ENCODE peak calls at places on chromosomes 2 and 18, in six cellular contexts. U, K, A, C, Z and F are unnamed samples.

GRCh38 chr2:19362652-19363473 is 4.4 kb upstream of the OSR1 start:
- DNase-seq in U (peak), K (no peak), A (no peak), C (peak), Z (peak), F (peak)

GRCh38 chr2:62163106-62163831 is 32.6 kb upstream of the B3GNT2 start:
- DNase-seq in U (no peak), K (no peak), A (no peak), C (no peak), Z (peak), F (no peak)

GRCh38 chr18:34929336-34929780 is 111.9 kb upstream of the MAPRE2 start:
- DNase-seq in U (peak), K (no peak), A (no peak), C (no peak), Z (peak), F (no peak)

GRCh38 chr2:186907897-186908296 is 58.9 kb upstream of the ZSWIM2 start:
- DNase-seq in U (no peak), K (no peak), A (no peak), C (no peak), Z (no peak), F (no peak)

GRCh38 chr2:97005353-97005752 is 19.0 kb upstream of the FAM178B start:
- DNase-seq in U (peak), K (no peak), A (no peak), C (peak), Z (peak), F (no peak)

GRCh38 chr2:141557329-141558098 is 573.3 kb downstream of the LRP1B start:
- DNase-seq in U (no peak), K (no peak), A (no peak), C (no peak), Z (no peak), F (peak)

GRCh38 chr2:219521066-219521880 is 7.0 kb downstream of the ASIC4 start:
- DNase-seq in U (peak), K (no peak), A (no peak), C (peak), Z (peak), F (no peak)

GRCh38 chr18:58135806-58136331 is 91.8 kb downstream of the NEDD4L start:
- DNase-seq in U (peak), K (peak), A (peak), C (peak), Z (peak), F (peak)

GRCh38 chr18:38688402-38688801 is 1122.8 kb upstream of the CELF4 start:
- DNase-seq in U (no peak), K (no peak), A (no peak), C (no peak), Z (no peak), F (no peak)

GRCh38 chr2:23630111-23630480 is 245.1 kb downstream of the KLHL29 start:
- DNase-seq in U (no peak), K (no peak), A (no peak), C (no peak), Z (no peak), F (no peak)

GRCh38 chr2:979286-979928 is 28.8 kb downstream of the SNTG2 start:
- DNase-seq in U (no peak), K (no peak), A (no peak), C (no peak), Z (no peak), F (no peak)

GRCh38 chr2:88117976-88118375 is 9.9 kb downstream of the FABP1 start:
- DNase-seq in U (no peak), K (no peak), A (no peak), C (no peak), Z (no peak), F (no peak)

GRCh38 chr18:59968583-59968982 is 68.8 kb downstream of the PMAIP1 start:
- DNase-seq in U (no peak), K (no peak), A (no peak), C (no peak), Z (no peak), F (no peak)

GRCh38 chr2:109306190-109306589 is 177.2 kb downstream of the SH3RF3 start:
- DNase-seq in U (no peak), K (no peak), A (no peak), C (no peak), Z (no peak), F (no peak)

GRCh38 chr2:77064324-77064723 is 457.9 kb downstream of the LRRTM4 start:
- DNase-seq in U (no peak), K (no peak), A (no peak), C (no peak), Z (no peak), F (no peak)

GRCh38 chr2:204255068-204255467 is 290.2 kb upstream of the PARD3B start:
- DNase-seq in U (no peak), K (no peak), A (no peak), C (no peak), Z (no peak), F (no peak)

GRCh38 chr2:195898505-195898904 is 170.1 kb downstream of the DNAH7 start:
- DNase-seq in U (peak), K (no peak), A (no peak), C (peak), Z (no peak), F (no peak)

GRCh38 chr2:152573168-152573567 is 144.1 kb downstream of the PRPF40A start:
- DNase-seq in U (no peak), K (peak), A (no peak), C (peak), Z (peak), F (peak)

GRCh38 chr2:26816893-26817292 is 31.0 kb downstream of the CENPA start:
- DNase-seq in U (no peak), K (no peak), A (no peak), C (peak), Z (peak), F (no peak)

GRCh38 chr2:174688079-174688478 is 76.2 kb downstream of the CHRNA1 start:
- DNase-seq in U (no peak), K (no peak), A (no peak), C (no peak), Z (no peak), F (no peak)

GRCh38 chr2:222837643-222838056 is 23.2 kb upstream of the ACSL3 start:
- DNase-seq in U (peak), K (no peak), A (no peak), C (no peak), Z (no peak), F (no peak)

GRCh38 chr2:45651415-45652089 is at the start of gene PRKCE:
- DNase-seq in U (no peak), K (no peak), A (no peak), C (peak), Z (no peak), F (no peak)

GRCh38 chr2:69131983-69132675 is 119.2 kb downstream of the ANTXR1 start:
- DNase-seq in U (no peak), K (no peak), A (no peak), C (no peak), Z (no peak), F (no peak)

GRCh38 chr2:40592223-40592622 is 140.3 kb upstream of the SLC8A1 start:
- DNase-seq in U (no peak), K (no peak), A (no peak), C (no peak), Z (no peak), F (no peak)

GRCh38 chr2:70095833-70096670 is 8.8 kb downstream of the PCBP1 start:
- DNase-seq in U (no peak), K (no peak), A (no peak), C (no peak), Z (no peak), F (no peak)

GRCh38 chr2:120765031-120765910 is 29.6 kb downstream of the GLI2 start:
- DNase-seq in U (no peak), K (no peak), A (no peak), C (peak), Z (no peak), F (no peak)

GRCh38 chr2:9803023-9803805 is 40.1 kb upstream of the TAF1B start:
- DNase-seq in U (no peak), K (no peak), A (no peak), C (no peak), Z (no peak), F (no peak)

GRCh38 chr2:191274404-191274803 is 29.2 kb downstream of the MYO1B start:
- DNase-seq in U (no peak), K (peak), A (no peak), C (no peak), Z (no peak), F (peak)

GRCh38 chr18:58097127-58097906 is 53.3 kb downstream of the NEDD4L start:
- DNase-seq in U (peak), K (no peak), A (no peak), C (peak), Z (no peak), F (no peak)

DNA sequence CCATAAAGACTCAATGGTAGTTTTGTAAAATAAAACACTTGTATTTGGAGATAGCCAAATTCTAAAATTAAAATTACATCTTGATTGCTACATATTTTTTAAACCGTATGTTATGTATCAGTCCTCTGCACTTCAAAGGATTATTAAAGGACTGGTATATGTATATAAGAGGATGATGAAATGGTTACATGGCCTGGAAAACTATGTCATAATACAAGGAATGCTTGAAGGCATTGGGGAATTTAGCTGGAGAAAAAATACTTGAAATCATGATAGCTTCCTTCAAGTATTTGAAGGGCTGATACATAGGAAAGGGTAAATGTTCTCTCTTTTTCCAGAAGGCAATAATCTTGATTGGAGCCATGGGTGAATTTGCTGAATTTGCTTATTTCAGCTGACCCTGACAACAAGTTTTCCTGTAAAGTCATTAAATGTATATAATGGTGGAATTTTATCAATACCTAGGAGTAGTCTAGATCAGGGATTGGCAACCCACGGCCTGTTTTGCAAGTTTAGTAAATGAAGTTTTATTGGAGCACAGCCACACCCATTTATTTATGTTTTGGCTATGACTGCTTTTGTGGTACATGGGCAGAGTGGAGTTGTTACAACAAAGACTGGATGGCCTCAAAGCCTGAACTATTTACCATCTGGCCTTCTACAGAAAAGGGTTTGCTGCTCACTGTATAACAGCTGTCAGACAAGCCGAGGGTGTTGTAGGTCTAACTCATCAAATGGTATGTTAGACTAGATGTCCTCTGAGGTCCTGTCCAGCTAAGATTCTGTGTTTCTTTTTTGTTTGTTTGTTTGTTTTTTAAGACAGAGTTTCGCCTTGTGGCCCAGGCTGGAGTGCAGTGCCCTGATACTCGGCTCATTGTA is 34.4 kb downstream of the ACYP2 start:
- DNase-seq in U (no peak), K (no peak), A (no peak), C (no peak), Z (no peak), F (no peak)
- TF ChIP-seq GABPA in U (no peak), K (no peak), A (no peak), C (no peak), Z (no peak), F (no peak)

DNA sequence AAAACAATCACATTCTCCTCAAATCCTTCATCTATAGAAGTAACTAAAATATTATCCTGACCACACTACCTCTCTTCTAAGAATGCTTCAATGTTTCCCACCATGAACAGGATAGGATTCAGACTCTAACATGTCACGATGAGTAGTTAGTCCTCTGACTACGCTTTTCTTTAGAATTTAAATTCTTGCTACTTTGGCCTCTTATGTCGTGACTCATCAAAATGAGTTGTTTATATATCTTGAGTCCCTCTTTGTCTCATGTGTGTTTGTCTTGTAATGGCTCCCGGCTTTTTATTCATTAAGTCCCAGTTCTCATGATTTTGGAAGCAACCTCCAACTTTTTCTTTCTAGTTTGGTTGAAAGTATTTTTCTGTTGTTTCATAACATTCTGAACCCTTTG is 1289.2 kb downstream of the DSC3 start:
- DNase-seq in U (no peak), K (no peak), A (no peak), C (no peak), Z (no peak), F (no peak)
- TF ChIP-seq GABPA in U (no peak), K (no peak), A (no peak), C (no peak), Z (no peak), F (no peak)

DNA sequence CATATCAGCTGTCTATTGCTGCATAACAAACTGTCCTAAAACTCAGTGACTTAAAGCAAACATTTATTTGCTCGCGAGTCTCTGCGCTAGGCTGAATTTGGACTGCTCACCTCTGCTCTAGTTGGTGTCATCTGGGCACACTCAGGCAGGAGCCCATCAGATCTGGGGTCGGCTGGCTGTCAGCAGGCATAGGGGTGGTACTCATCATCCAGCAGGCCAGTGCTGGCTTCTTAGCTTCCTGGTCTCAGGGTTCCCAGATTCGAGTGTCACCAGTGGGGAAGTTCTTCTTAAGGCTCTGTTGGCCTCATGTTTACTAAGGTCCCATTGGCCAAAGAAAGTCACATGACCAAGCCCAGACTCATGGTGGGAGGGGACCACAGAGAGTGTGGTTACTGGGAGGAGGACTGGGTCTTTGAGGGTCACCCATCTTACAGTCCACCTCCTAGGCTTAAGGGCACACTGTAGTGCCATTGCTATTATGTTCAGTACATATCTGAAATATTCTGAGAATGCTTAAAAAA is 71.6 kb upstream of the ATG16L1 start:
- DNase-seq in U (no peak), K (no peak), A (no peak), C (no peak), Z (peak), F (no peak)
- TF ChIP-seq GABPA in U (no peak), K (no peak), A (no peak), C (no peak), Z (no peak), F (no peak)

GRCh38 chr2:46988733-46989481 is 73.3 kb upstream of the MCFD2 start:
- DNase-seq in U (peak), K (no peak), A (no peak), C (peak), Z (no peak), F (no peak)
- TF ChIP-seq GABPA in U (no peak), K (no peak), A (no peak), C (no peak), Z (no peak), F (no peak)

GRCh38 chr2:205800804-205801203 is 118.5 kb downstream of the NRP2 start:
- DNase-seq in U (no peak), K (no peak), A (no peak), C (no peak), Z (no peak), F (no peak)
- TF ChIP-seq GABPA in U (no peak), K (no peak), A (no peak), C (no peak), Z (no peak), F (no peak)

GRCh38 chr2:111169268-111169667 is 48.6 kb downstream of the BCL2L11 start:
- DNase-seq in U (no peak), K (no peak), A (no peak), C (no peak), Z (no peak), F (no peak)
- TF ChIP-seq GABPA in U (no peak), K (no peak), A (no peak), C (no peak), Z (no peak), F (no peak)

DNA sequence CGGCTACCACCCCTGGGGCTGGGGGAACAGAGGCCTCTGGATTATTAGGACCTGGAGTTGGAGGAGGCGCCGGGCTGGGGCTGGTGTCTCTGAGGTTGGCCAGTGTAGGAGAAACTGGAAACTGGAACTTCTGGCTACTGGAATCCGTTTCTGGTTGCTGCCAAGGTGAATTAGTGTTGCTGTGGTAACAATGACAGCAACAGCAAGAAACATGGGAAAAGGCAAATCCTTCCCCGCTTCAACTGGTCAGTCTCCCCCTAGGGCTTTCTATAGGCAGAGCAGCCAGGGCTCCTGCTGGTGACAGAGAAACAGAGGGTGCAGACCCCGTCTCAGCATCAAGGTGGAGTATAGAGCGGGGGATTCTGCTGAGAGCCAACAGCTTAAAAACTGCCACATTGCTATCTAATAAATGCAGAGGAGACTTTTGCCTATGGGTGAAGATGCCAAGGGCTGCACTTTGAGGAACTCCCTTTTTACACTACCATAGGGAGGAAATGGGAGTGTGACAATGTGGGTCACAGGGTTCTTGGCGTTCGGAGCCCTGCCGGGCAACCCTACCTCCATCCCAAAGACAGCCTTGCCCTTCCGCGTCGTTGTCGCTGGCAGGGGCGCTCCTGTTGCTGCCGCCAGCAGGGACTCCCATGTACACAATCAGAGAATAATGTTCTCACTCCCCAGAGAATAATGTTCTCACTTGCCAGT is 81.4 kb upstream of the CABLES1 start:
- DNase-seq in U (peak), K (no peak), A (peak), C (peak), Z (no peak), F (peak)
- TF ChIP-seq GABPA in U (no peak), K (no peak), A (no peak), C (no peak), Z (no peak), F (no peak)

DNA sequence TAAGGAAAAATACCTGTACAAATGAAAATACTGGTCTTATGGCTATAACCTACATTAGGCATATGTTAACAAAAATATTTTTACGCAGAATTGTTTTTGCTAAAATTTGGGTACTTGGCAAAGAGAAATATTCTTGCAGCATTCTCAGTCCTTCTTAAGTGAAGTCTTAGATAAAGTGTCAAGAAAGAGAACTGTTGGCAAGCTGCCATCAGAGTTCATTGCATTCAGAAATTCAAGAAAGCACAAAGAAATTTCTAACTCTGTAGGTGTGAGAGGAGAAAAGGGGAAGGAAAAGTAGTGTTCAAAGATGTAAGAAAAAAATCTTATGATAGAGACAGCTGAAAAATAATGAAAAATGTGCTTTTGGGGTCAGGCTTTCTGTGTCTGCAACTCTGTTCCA is 86.7 kb downstream of the IRS1 start:
- DNase-seq in U (no peak), K (no peak), A (no peak), C (no peak), Z (no peak), F (no peak)
- TF ChIP-seq GABPA in U (no peak), K (no peak), A (no peak), C (no peak), Z (no peak), F (no peak)